ENCODE peak calls at places on chromosomes 3 and 15, in six cellular contexts. I, S, Q, C, J and A are unnamed samples.

GRCh38 chr3:181512787-181513186 is 198.9 kb upstream of the SOX2 start:
- DNase-seq in I (no peak), S (no peak), J (no peak), Q (no peak), C (no peak), A (no peak)

GRCh38 chr3:58041826-58042324 is 33.7 kb downstream of the FLNB start:
- DNase-seq in I (peak; percentile 90), J (peak; percentile 80), S (no peak), Q (no peak), C (no peak), A (no peak)

GRCh38 chr15:45146405-45146804 is 16.6 kb downstream of the DUOX1 start:
- DNase-seq in C (no peak), I (no peak), J (no peak), S (no peak), Q (no peak), A (no peak)

GRCh38 chr3:184354121-184354728 is 7.2 kb downstream of the CLCN2 start:
- DNase-seq in I (no peak), S (no peak), Q (peak; percentile 65), J (peak; percentile 37), C (no peak), A (peak; percentile 55)

GRCh38 chr3:120567370-120568197 is 28.6 kb upstream of the NDUFB4 start:
- DNase-seq in Q (no peak), C (no peak), I (peak; percentile 47), S (no peak), J (peak; percentile 40), A (peak; percentile 66)

GRCh38 chr3:10242182-10243065 is 5.8 kb upstream of the TATDN2 start:
- DNase-seq in Q (no peak), I (peak; percentile 54), J (peak; percentile 16), C (no peak), S (no peak), A (no peak)

GRCh38 chr3:150682819-150683218 is 20.9 kb downstream of the ERICH6 start:
- DNase-seq in J (no peak), Q (no peak), I (no peak), S (no peak), C (no peak), A (no peak)

GRCh38 chr3:64262574-64263114 is 37.4 kb upstream of the PRICKLE2 start:
- DNase-seq in J (no peak), S (no peak), C (no peak), I (no peak), Q (no peak), A (no peak)

GRCh38 chr3:81218023-81218422 is 543.4 kb downstream of the GBE1 start:
- DNase-seq in C (no peak), S (peak; percentile 9), Q (no peak), J (no peak), I (no peak), A (peak; percentile 26)

GRCh38 chr15:32843211-32843907 is 125.6 kb downstream of the GREM1 start:
- DNase-seq in Q (no peak), I (no peak), C (no peak), J (no peak), S (no peak), A (no peak)

GRCh38 chr3:175121225-175121624 is 262.1 kb downstream of the NAALADL2 start:
- DNase-seq in I (no peak), J (no peak), S (no peak), Q (peak; percentile 50), C (no peak), A (peak; percentile 28)

GRCh38 chr3:9902372-9903237 is at the start of gene IL17RE:
- DNase-seq in S (no peak), Q (peak; percentile 58), J (no peak), I (no peak), C (no peak), A (no peak)

GRCh38 chr15:45678459-45679178 is 43.8 kb downstream of the SQOR start:
- DNase-seq in C (no peak), J (no peak), S (no peak), I (peak; percentile 17), Q (no peak), A (no peak)

GRCh38 chr3:69696365-69696764 is 42.9 kb upstream of the MITF start:
- DNase-seq in Q (no peak), C (no peak), I (no peak), J (no peak), S (no peak), A (no peak)

GRCh38 chr15:75042730-75043508 is 19.5 kb downstream of the PPCDC start:
- DNase-seq in Q (peak; percentile 73), I (peak; percentile 64), J (peak; percentile 85), C (no peak), S (no peak), A (peak; percentile 63)

GRCh38 chr15:56805466-56806146 is 72.3 kb upstream of the ZNF280D start:
- DNase-seq in Q (no peak), J (peak; percentile 76), S (no peak), I (peak; percentile 87), C (no peak), A (peak; percentile 88)

GRCh38 chr3:81540787-81541186 is 220.7 kb downstream of the GBE1 start:
- DNase-seq in S (no peak), Q (no peak), I (no peak), C (no peak), J (no peak), A (no peak)

GRCh38 chr15:85379403-85380131 is 836 bp upstream of the AKAP13 start:
- DNase-seq in J (peak; percentile 45), Q (no peak), C (no peak), I (no peak), S (no peak), A (no peak)

GRCh38 chr3:14472471-14473351 is 67.4 kb downstream of the GRIP2 start:
- DNase-seq in C (no peak), Q (peak; percentile 55), J (peak; percentile 95), S (no peak), I (peak; percentile 92), A (peak; percentile 88)

GRCh38 chr3:134055661-134056060 is 25.9 kb upstream of the SLCO2A1 start:
- DNase-seq in C (no peak), S (no peak), I (no peak), Q (no peak), J (no peak), A (no peak)

GRCh38 chr3:15636028-15636709 is 34.6 kb downstream of the BTD start:
- DNase-seq in C (no peak), Q (no peak), J (peak; percentile 94), S (no peak), I (peak; percentile 96), A (no peak)

GRCh38 chr3:11734-12133 is 184.8 kb upstream of the CHL1 start:
- DNase-seq in J (peak; percentile 12), Q (peak; percentile 37), S (no peak), C (no peak), I (no peak), A (no peak)

GRCh38 chr3:160126761-160127160 is 98.5 kb upstream of the C3orf80 start:
- DNase-seq in J (no peak), S (no peak), I (no peak), C (no peak), Q (no peak), A (no peak)

GRCh38 chr3:127999509-128000106 is 52.6 kb upstream of the SEC61A1 start:
- DNase-seq in C (no peak), S (no peak), I (no peak), Q (no peak), J (no peak), A (no peak)

GRCh38 chr15:42090781-42091180 is 3.6 kb downstream of the PLA2G4D start:
- DNase-seq in I (no peak), C (no peak), J (no peak), S (no peak), Q (no peak), A (no peak)

GRCh38 chr15:96625251-96625650 is 294.8 kb downstream of the NR2F2 start:
- DNase-seq in C (no peak), S (no peak), I (no peak), Q (no peak), J (peak; percentile 8), A (no peak)

GRCh38 chr15:31387483-31388118 is 61.0 kb downstream of the KLF13 start:
- DNase-seq in I (peak; percentile 18), Q (no peak), C (no peak), J (no peak), S (no peak), A (no peak)

GRCh38 chr3:169965562-169965961 is 1.0 kb upstream of the SEC62 start:
- DNase-seq in Q (no peak), I (no peak), C (no peak), J (no peak), S (no peak), A (no peak)
- H3K9ac ChIP-seq in Q (no peak overlapping the region), I (no peak overlapping the region), C (no peak overlapping the region), J (peak overlapping the region; percentile 97), S (no peak overlapping the region), A (no peak overlapping the region)

GRCh38 chr3:196174652-196175051 is 36.5 kb downstream of the ZDHHC19 start:
- DNase-seq in I (no peak), C (no peak), Q (no peak), S (no peak), J (no peak), A (no peak)
- H3K4me2 ChIP-seq in I (no peak overlapping the region), C (no peak overlapping the region), Q (no peak overlapping the region), S (no peak overlapping the region), J (no peak overlapping the region), A (no peak overlapping the region)

GRCh38 chr3:12630292-12630691 is 33.6 kb downstream of the RAF1 start:
- DNase-seq in Q (no peak), I (no peak), C (no peak), J (no peak), S (no peak), A (peak; percentile 84)

GRCh38 chr3:12628813-12629212 is 35.1 kb downstream of the RAF1 start:
- DNase-seq in J (no peak), Q (no peak), S (no peak), C (no peak), I (no peak), A (no peak)

GRCh38 chr3:12632523-12632922 is 31.4 kb downstream of the RAF1 start:
- DNase-seq in S (no peak), Q (no peak), C (no peak), J (no peak), I (no peak), A (no peak)

GRCh38 chr3:12629560-12629959 is 34.4 kb downstream of the RAF1 start:
- DNase-seq in S (no peak), I (peak; percentile 59), C (no peak), Q (no peak), J (peak; percentile 29), A (no peak)

DNA sequence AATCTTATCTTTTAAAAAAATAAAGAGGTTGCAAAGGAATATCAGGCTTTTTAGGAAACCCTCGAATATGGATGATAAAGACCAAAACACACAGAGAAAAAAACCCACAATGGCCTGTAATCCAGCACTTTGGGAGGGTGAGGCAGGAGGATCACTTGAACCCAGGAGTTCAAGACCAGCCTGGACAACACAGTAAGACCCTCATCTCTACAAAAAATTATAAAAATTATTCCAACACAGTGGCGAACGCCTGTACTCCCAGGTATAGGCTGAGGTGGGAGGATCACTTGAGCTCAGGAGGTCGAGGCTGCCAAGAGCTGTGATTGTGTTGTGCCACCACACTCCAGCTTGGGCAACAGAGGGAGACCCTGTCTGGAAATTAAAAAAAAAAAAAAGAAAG is 30.8 kb downstream of the RAF1 start:
- DNase-seq in Q (no peak), I (no peak), J (no peak), C (no peak), S (no peak), A (no peak)
- H2BK15ac ChIP-seq in Q (no peak overlapping the region), I (no peak overlapping the region), J (no peak overlapping the region), C (no peak overlapping the region), S (no peak overlapping the region), A (no peak overlapping the region)

DNA sequence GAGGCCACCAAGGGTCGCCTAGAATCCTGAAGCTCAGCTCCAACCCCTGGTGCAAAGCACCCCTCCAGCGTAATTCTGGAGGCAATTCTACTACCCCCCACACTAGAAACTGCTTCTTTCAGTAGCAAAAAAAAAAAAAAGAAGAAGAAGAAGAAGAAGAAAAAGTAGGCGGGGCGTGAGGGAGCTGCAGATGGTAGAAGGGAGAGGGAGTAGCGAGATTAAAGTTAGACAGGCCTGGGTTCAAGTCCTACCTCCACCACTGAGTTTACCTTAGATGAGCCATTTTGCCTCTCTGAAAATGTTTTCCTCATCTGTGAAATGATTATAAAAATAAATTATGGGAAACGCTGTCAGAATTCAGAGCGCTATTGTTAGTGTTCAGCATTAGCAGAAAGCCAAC is 913 bp downstream of the FAM174B start:
- DNase-seq in Q (no peak), I (no peak), C (no peak), J (no peak), S (no peak), A (no peak)
- H3K9ac ChIP-seq in Q (no peak overlapping the region), I (no peak overlapping the region), C (no peak overlapping the region), J (no peak overlapping the region), S (no peak overlapping the region), A (peak overlapping the region; percentile 84)